ENCODE peak calls at places on chromosomes 7 and 10, in eight cellular contexts. N, H, I, D, C, Z, B and A are unnamed samples.

GRCh38 chr7:5636446-5636835 is 145.0 kb downstream of the RNF216 start:
- DNase-seq in N (no peak), H (no peak), C (no peak), B (no peak), I (no peak), D (no peak), Z (no peak), A (no peak)

GRCh38 chr7:7099584-7100014 is 82.7 kb upstream of the C1GALT1 start:
- DNase-seq in C (peak), D (peak), N (peak), B (no peak), H (peak), I (no peak), Z (no peak), A (peak)

GRCh38 chr10:14653271-14654161 is 121.2 kb downstream of the FAM107B start:
- DNase-seq in H (peak), D (no peak), N (no peak), Z (peak), I (no peak), C (no peak), B (no peak), A (no peak)

GRCh38 chr7:98170944-98171343 is 40.3 kb upstream of the BHLHA15 start:
- DNase-seq in Z (no peak), B (no peak), I (no peak), H (no peak), D (no peak), N (no peak), C (no peak), A (no peak)

GRCh38 chr10:80382989-80383388 is 25.4 kb upstream of the PRXL2A start:
- DNase-seq in C (no peak), N (peak), D (no peak), Z (peak), B (no peak), I (peak), H (peak), A (no peak)

GRCh38 chr10:114044251-114045070 is 795 bp downstream of the ADRB1 start:
- DNase-seq in B (no peak), C (no peak), D (no peak), H (no peak), I (no peak), N (no peak), Z (no peak), A (no peak)

GRCh38 chr10:119658274-119658673 is 7.1 kb downstream of the BAG3 start:
- DNase-seq in H (peak), C (peak), I (no peak), B (no peak), Z (no peak), N (peak), D (peak), A (peak)

GRCh38 chr10:121792198-121792597 is 135.6 kb downstream of the ATE1 start:
- DNase-seq in C (no peak), H (no peak), I (no peak), B (no peak), Z (no peak), D (no peak), N (no peak), A (peak)

GRCh38 chr10:133442967-133443924 is 10.5 kb upstream of the SCART1 start:
- DNase-seq in H (no peak), C (peak), D (no peak), B (no peak), N (no peak), I (no peak), Z (no peak), A (no peak)

GRCh38 chr7:91826377-91826776 is 54.1 kb downstream of the MTERF1 start:
- DNase-seq in C (no peak), D (no peak), Z (no peak), B (no peak), N (no peak), I (no peak), H (no peak), A (no peak)

GRCh38 chr7:132176719-132177118 is 399.6 kb downstream of the PLXNA4 start:
- DNase-seq in N (no peak), H (no peak), Z (no peak), D (no peak), B (no peak), I (no peak), C (no peak), A (no peak)

GRCh38 chr7:151992375-151992774 is 33.1 kb upstream of the GALNT11 start:
- DNase-seq in D (peak), Z (peak), C (peak), H (peak), B (no peak), N (peak), I (peak), A (no peak)

GRCh38 chr7:95011156-95011928 is 103.9 kb downstream of the PPP1R9A start:
- DNase-seq in H (no peak), I (no peak), B (no peak), D (no peak), Z (no peak), C (no peak), N (no peak), A (no peak)

GRCh38 chr7:107972075-107972482 is 30.9 kb downstream of the LAMB1 start:
- DNase-seq in I (no peak), B (no peak), C (no peak), Z (no peak), H (no peak), D (peak), N (no peak), A (no peak)

GRCh38 chr7:44309271-44310091 is 15.9 kb downstream of the CAMK2B start:
- DNase-seq in B (no peak), D (no peak), H (no peak), N (peak), I (no peak), Z (no peak), C (peak), A (peak)